ENCODE peak calls at places on chromosome 4, in seven cellular contexts. C is colonic mucosa; R is endodermal cell; W is CD4-positive, CD25-positive, alpha-beta regulatory T cell; D is Karpas-422; A is aorta; Q is SJSA1. J is an unnamed sample. For H3K27me3 and H3K9me3, the result is how much of the 10 kb centered on the place peaks cover.

GRCh38 chr4:66574145-66574978 is 904.1 kb upstream of the EPHA5 start:
- DNase-seq in A (no peak), C (no peak), Q (no peak), D (no peak), R (peak), W (no peak), J (no peak)

GRCh38 chr4:112251044-112251632 is 19.6 kb downstream of the AP1AR start:
- DNase-seq in D (no peak), R (no peak), Q (no peak), C (no peak), A (no peak), W (no peak), J (no peak)

GRCh38 chr4:140857111-140857510 is 100.9 kb upstream of the TBC1D9 start:
- DNase-seq in C (no peak), W (no peak), Q (no peak), D (no peak), R (no peak), A (no peak), J (no peak)

GRCh38 chr4:101701551-101701950 is 89.0 kb upstream of the BANK1 start:
- DNase-seq in C (no peak), R (no peak), W (no peak), D (no peak), Q (no peak), A (no peak), J (no peak)

GRCh38 chr4:24002641-24002966 is 112.8 kb upstream of the PPARGC1A start:
- DNase-seq in D (no peak), C (no peak), A (no peak), W (no peak), R (no peak), Q (no peak), J (no peak)

GRCh38 chr4:19030048-19030447 is 1008.5 kb upstream of the LCORL start:
- DNase-seq in W (no peak), R (no peak), A (no peak), Q (no peak), C (no peak), D (no peak), J (no peak)

GRCh38 chr4:169741569-169741968 is 16.2 kb downstream of the HPF1 start:
- DNase-seq in A (no peak), C (no peak), R (no peak), Q (no peak), D (no peak), W (no peak), J (no peak)

GRCh38 chr4:100070868-100071267 is 119.4 kb downstream of the DDIT4L start:
- DNase-seq in R (no peak), Q (no peak), A (no peak), D (no peak), W (no peak), C (no peak), J (no peak)

GRCh38 chr4:141131738-141132688 is 1.3 kb downstream of the RNF150 start:
- DNase-seq in R (peak), C (peak), Q (no peak), W (no peak), D (no peak), A (peak), J (peak)

GRCh38 chr4:64079316-64079715 is 329.9 kb downstream of the TECRL start:
- DNase-seq in D (no peak), C (no peak), A (no peak), R (no peak), W (no peak), Q (no peak), J (no peak)

GRCh38 chr4:155924637-155925036 is 21.1 kb downstream of the TDO2 start:
- DNase-seq in A (no peak), C (no peak), D (no peak), W (no peak), Q (no peak), R (no peak), J (no peak)

GRCh38 chr4:161696957-161697356 is 466.8 kb downstream of the FSTL5 start:
- DNase-seq in C (no peak), A (no peak), W (no peak), R (peak), D (no peak), Q (no peak), J (no peak)

GRCh38 chr4:7715251-7716014 is 224.2 kb downstream of the AFAP1 start:
- DNase-seq in R (no peak), A (no peak), C (no peak), D (no peak), W (no peak), Q (no peak), J (peak)

GRCh38 chr4:7717161-7717560 is 222.5 kb downstream of the AFAP1 start:
- DNase-seq in R (no peak), W (no peak), C (no peak), D (no peak), Q (no peak), A (no peak), J (no peak)

GRCh38 chr4:7714738-7715137 is 224.9 kb downstream of the AFAP1 start:
- DNase-seq in W (no peak), Q (no peak), A (no peak), D (no peak), C (no peak), R (no peak), J (no peak)

GRCh38 chr4:7717946-7718490 is 221.6 kb downstream of the AFAP1 start:
- DNase-seq in A (no peak), W (no peak), R (peak), D (no peak), Q (no peak), C (no peak), J (no peak)

DNA sequence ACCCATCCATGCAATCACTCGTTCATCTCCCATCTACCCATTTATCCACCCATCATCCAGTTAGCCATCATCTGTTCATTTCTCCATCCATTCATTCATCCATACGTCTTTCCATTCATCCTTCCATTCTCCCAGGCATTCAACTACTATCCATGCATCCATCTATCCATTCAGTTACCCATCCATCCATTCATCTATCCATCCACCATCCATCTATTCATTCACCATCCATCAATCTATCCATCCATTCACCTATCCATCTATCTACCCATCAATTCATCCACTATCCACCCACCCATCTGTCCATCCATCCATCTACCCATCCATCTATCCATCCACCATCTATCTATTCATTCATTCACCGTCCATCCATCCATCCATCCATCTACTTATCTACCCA is 223.3 kb downstream of the AFAP1 start:
- DNase-seq in R (no peak), D (no peak), A (no peak), C (no peak), W (no peak), Q (no peak), J (no peak)
- H3K27me3 ChIP-seq in R (under half), D (under half), A (under half), C (under half), W (under half), Q (under half), J (under half)

GRCh38 chr4:176780995-176781738 is 11.6 kb downstream of the VEGFC start:
- DNase-seq in D (no peak), C (no peak), Q (no peak), W (no peak), R (no peak), A (no peak), J (no peak)

GRCh38 chr4:176782191-176782590 is 10.5 kb downstream of the VEGFC start:
- DNase-seq in Q (no peak), A (no peak), D (no peak), W (no peak), R (no peak), C (no peak), J (no peak)

GRCh38 chr4:176779421-176779820 is 13.3 kb downstream of the VEGFC start:
- DNase-seq in A (no peak), Q (no peak), D (no peak), C (no peak), W (no peak), R (no peak), J (no peak)

GRCh38 chr4:176782794-176783193 is 9.9 kb downstream of the VEGFC start:
- DNase-seq in A (no peak), C (no peak), W (no peak), D (no peak), R (no peak), Q (no peak), J (no peak)

DNA sequence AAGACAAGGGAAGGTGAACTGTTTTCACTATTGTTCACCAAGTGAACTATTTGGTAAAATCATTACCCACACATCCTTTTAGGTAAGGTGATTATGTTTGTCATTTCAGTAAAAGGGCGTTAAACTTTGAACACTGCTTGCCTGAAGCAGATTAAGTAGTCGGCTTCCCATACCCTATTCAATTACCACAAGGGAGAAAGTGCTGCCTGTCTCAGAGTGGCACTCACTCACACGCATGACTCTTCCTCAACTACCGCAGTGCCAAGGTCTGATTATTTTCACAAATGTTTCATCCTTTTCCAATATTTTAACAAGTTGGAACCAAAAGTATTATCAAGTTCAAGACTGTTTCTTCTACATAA is 11.0 kb downstream of the VEGFC start:
- DNase-seq in Q (no peak), D (no peak), A (no peak), C (no peak), R (no peak), W (no peak), J (peak)
- H3K4me3 ChIP-seq in Q (no peak), D (no peak), A (no peak), C (no peak), R (no peak), W (no peak), J (no peak)

DNA sequence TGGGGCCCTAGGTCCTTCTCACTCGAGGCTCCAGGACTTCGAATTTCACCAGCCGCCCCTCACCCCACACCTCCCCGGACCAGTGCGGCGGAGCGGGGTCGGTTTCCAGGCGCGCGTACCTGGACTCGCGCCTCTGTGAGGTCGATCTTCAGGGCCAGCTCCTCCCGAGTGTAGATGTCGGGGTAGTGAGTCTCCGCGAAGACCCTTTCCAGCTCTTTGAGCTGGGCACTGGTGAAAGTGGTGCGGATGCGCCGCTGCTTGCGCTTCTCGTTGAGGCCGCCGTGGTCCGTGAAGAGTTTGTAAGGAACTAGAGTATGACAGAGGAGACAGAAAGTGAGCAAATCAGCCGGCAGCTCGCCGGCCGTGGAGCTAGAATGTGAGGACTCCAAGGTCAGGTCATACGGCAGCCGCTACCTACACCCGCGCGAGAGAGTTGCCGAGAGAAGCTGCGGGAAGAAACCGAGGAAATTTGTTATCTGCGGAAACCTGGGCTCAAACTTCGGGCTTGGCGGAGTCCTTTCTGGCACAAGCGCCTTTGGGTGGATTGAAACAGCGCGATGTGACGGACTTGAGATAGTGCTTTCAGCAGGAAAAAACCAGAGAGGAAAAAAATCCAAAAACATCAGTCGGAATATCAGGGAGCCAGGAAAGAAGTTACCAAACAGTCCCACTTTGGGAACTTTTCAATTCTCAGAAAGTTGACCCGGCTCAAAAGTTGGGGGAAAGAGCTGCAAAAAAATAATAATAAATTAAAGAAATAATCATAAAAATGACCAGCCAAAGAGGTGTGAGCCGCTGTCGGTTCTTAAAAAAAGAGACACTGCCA is 1.1 kb downstream of the PHOX2B start:
- DNase-seq in A (no peak), D (no peak), W (no peak), Q (no peak), R (peak), C (no peak), J (no peak)
- H3K9me3 ChIP-seq in A (under half), D (under half), W (under half), Q (under half), R (under half), C (under half), J (under half)

DNA sequence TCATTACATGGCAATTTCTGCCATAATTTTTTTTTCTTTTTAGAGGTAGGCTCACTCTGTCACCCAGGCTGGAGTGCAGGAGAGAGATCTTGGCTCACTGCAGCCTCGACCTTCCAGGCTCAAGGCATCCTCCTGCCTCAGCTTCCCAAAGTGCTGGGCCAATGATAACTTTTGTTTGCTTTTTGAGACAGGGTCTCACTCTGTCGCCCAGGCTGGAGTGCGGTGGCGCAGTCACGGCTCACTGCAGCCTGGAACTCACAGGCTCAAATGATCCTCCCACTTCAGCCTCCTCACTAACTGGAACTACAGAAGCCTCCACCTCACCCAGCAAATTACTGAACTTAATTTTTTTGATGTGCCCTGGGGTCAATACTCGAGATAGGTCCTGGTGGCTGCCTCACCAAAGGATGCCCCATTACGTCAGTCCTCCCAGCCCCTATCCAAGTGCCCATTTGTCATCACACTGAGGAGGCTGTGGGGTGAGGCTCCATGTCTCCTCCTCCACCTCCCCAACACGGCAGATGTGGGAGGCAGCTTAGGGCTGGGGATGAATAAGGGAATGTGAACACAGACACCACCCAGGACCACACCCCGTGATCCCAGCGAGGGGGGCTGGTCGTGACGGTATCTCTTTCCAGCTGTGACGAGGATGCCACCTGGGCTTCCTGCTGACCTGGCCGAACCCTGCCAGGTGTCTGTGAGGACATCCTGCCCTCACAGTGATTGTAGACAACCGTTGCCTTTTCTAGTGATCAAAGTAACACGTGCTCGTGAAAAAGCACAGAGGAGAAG is 12.4 kb upstream of the NKX1-1 start:
- DNase-seq in D (no peak), R (no peak), Q (no peak), C (no peak), W (no peak), A (peak), J (no peak)
- H3K27me3 ChIP-seq in D (under half), R (under half), Q (under half), C (under half), W (under half), A (under half), J (under half)